ENCODE peak calls at places on chromosomes 5 and 9, in six cellular contexts. One of them, this sample, is unnamed.

GRCh38 chr5:55176176-55176818 is 3.3 kb upstream of the CDC20B start:
- DNase-seq in fibroblast of lung: peak
- DNase-seq in MG63: peak
- DNase-seq in C1 segment of cervical spinal cord: no peak
- DNase-seq in body of pancreas: peak
- DNase-seq in OCI-LY7: peak
- DNase-seq in this sample: no peak

GRCh38 chr5:124706729-124707361 is 39.6 kb downstream of the ZNF608 start:
- DNase-seq in fibroblast of lung: peak
- DNase-seq in MG63: no peak
- DNase-seq in C1 segment of cervical spinal cord: no peak
- DNase-seq in body of pancreas: peak
- DNase-seq in OCI-LY7: peak
- DNase-seq in this sample: no peak

GRCh38 chr5:36073595-36074216 is 7.0 kb upstream of the UGT3A2 start:
- DNase-seq in fibroblast of lung: peak
- DNase-seq in MG63: no peak
- DNase-seq in C1 segment of cervical spinal cord: no peak
- DNase-seq in body of pancreas: no peak
- DNase-seq in OCI-LY7: peak
- DNase-seq in this sample: no peak

GRCh38 chr5:173917788-173918786 is 29.9 kb downstream of the CPEB4 start:
- DNase-seq in fibroblast of lung: peak
- DNase-seq in MG63: peak
- DNase-seq in C1 segment of cervical spinal cord: peak
- DNase-seq in body of pancreas: peak
- DNase-seq in OCI-LY7: peak
- DNase-seq in this sample: peak

GRCh38 chr5:58108507-58108906 is 351.4 kb downstream of the PLK2 start:
- DNase-seq in fibroblast of lung: no peak
- DNase-seq in MG63: no peak
- DNase-seq in C1 segment of cervical spinal cord: no peak
- DNase-seq in body of pancreas: no peak
- DNase-seq in OCI-LY7: no peak
- DNase-seq in this sample: no peak

GRCh38 chr5:174245506-174245905 is 200.0 kb downstream of the NSG2 start:
- DNase-seq in fibroblast of lung: no peak
- DNase-seq in MG63: no peak
- DNase-seq in C1 segment of cervical spinal cord: no peak
- DNase-seq in body of pancreas: no peak
- DNase-seq in OCI-LY7: no peak
- DNase-seq in this sample: no peak

GRCh38 chr5:33558489-33558888 is 117.7 kb downstream of the TARS1 start:
- DNase-seq in fibroblast of lung: peak
- DNase-seq in MG63: no peak
- DNase-seq in C1 segment of cervical spinal cord: no peak
- DNase-seq in body of pancreas: no peak
- DNase-seq in OCI-LY7: no peak
- DNase-seq in this sample: no peak

GRCh38 chr5:79020861-79021561 is 35.9 kb upstream of the ARSB start:
- DNase-seq in fibroblast of lung: peak
- DNase-seq in MG63: peak
- DNase-seq in C1 segment of cervical spinal cord: no peak
- DNase-seq in body of pancreas: peak
- DNase-seq in OCI-LY7: peak
- DNase-seq in this sample: peak

GRCh38 chr9:103821115-103821514 is 273.0 kb upstream of the SMC2 start:
- DNase-seq in fibroblast of lung: no peak
- DNase-seq in MG63: no peak
- DNase-seq in C1 segment of cervical spinal cord: no peak
- DNase-seq in body of pancreas: no peak
- DNase-seq in OCI-LY7: no peak
- DNase-seq in this sample: no peak

GRCh38 chr9:34581318-34581717 is 8.2 kb downstream of the CNTFR start:
- DNase-seq in fibroblast of lung: no peak
- DNase-seq in MG63: no peak
- DNase-seq in C1 segment of cervical spinal cord: no peak
- DNase-seq in body of pancreas: no peak
- DNase-seq in OCI-LY7: no peak
- DNase-seq in this sample: no peak

GRCh38 chr9:118575341-118576070 is 793.7 kb downstream of the BRINP1 start:
- DNase-seq in fibroblast of lung: no peak
- DNase-seq in MG63: no peak
- DNase-seq in C1 segment of cervical spinal cord: no peak
- DNase-seq in body of pancreas: no peak
- DNase-seq in OCI-LY7: no peak
- DNase-seq in this sample: no peak

GRCh38 chr5:77367733-77368132 is 124.4 kb downstream of the WDR41 start:
- DNase-seq in fibroblast of lung: peak
- DNase-seq in MG63: peak
- DNase-seq in C1 segment of cervical spinal cord: no peak
- DNase-seq in body of pancreas: no peak
- DNase-seq in OCI-LY7: no peak
- DNase-seq in this sample: no peak

GRCh38 chr5:93596676-93597441 is 13.8 kb downstream of the NR2F1 start:
- DNase-seq in fibroblast of lung: no peak
- DNase-seq in MG63: no peak
- DNase-seq in C1 segment of cervical spinal cord: no peak
- DNase-seq in body of pancreas: no peak
- DNase-seq in OCI-LY7: peak
- DNase-seq in this sample: peak

GRCh38 chr5:149015561-149015960 is 47.3 kb downstream of the SH3TC2 start:
- DNase-seq in fibroblast of lung: no peak
- DNase-seq in MG63: peak
- DNase-seq in C1 segment of cervical spinal cord: no peak
- DNase-seq in body of pancreas: no peak
- DNase-seq in OCI-LY7: no peak
- DNase-seq in this sample: no peak

GRCh38 chr5:42228279-42228678 is 195.0 kb upstream of the GHR start:
- DNase-seq in fibroblast of lung: peak
- DNase-seq in MG63: no peak
- DNase-seq in C1 segment of cervical spinal cord: no peak
- DNase-seq in body of pancreas: no peak
- DNase-seq in OCI-LY7: no peak
- DNase-seq in this sample: no peak

GRCh38 chr9:18658764-18659705 is 185.1 kb downstream of the ADAMTSL1 start:
- DNase-seq in fibroblast of lung: peak
- DNase-seq in MG63: peak
- DNase-seq in C1 segment of cervical spinal cord: no peak
- DNase-seq in body of pancreas: no peak
- DNase-seq in OCI-LY7: no peak
- DNase-seq in this sample: no peak

GRCh38 chr5:112186401-112186990 is 232.6 kb downstream of the EPB41L4A start:
- DNase-seq in fibroblast of lung: peak
- DNase-seq in MG63: no peak
- DNase-seq in C1 segment of cervical spinal cord: no peak
- DNase-seq in body of pancreas: no peak
- DNase-seq in OCI-LY7: peak
- DNase-seq in this sample: no peak

GRCh38 chr5:112878760-112879159 is 17.7 kb downstream of the SRP19 start:
- DNase-seq in fibroblast of lung: no peak
- DNase-seq in MG63: no peak
- DNase-seq in C1 segment of cervical spinal cord: no peak
- DNase-seq in body of pancreas: no peak
- DNase-seq in OCI-LY7: no peak
- DNase-seq in this sample: no peak

GRCh38 chr5:45385321-45386058 is 310.7 kb downstream of the HCN1 start:
- DNase-seq in fibroblast of lung: peak
- DNase-seq in MG63: peak
- DNase-seq in C1 segment of cervical spinal cord: no peak
- DNase-seq in body of pancreas: no peak
- DNase-seq in OCI-LY7: no peak
- DNase-seq in this sample: no peak

GRCh38 chr9:101242651-101243050 is 142.2 kb downstream of the BAAT start:
- DNase-seq in fibroblast of lung: no peak
- DNase-seq in MG63: no peak
- DNase-seq in C1 segment of cervical spinal cord: no peak
- DNase-seq in body of pancreas: no peak
- DNase-seq in OCI-LY7: no peak
- DNase-seq in this sample: no peak

GRCh38 chr5:54091416-54092130 is 218.8 kb downstream of the ARL15 start:
- DNase-seq in fibroblast of lung: no peak
- DNase-seq in MG63: peak
- DNase-seq in C1 segment of cervical spinal cord: no peak
- DNase-seq in body of pancreas: no peak
- DNase-seq in OCI-LY7: no peak
- DNase-seq in this sample: peak

GRCh38 chr5:137735531-137736284 is at the start of gene KLHL3:
- DNase-seq in fibroblast of lung: peak
- DNase-seq in MG63: no peak
- DNase-seq in C1 segment of cervical spinal cord: no peak
- DNase-seq in body of pancreas: peak
- DNase-seq in OCI-LY7: peak
- DNase-seq in this sample: peak

GRCh38 chr5:39547548-39548154 is 122.9 kb upstream of the DAB2 start:
- DNase-seq in fibroblast of lung: peak
- DNase-seq in MG63: no peak
- DNase-seq in C1 segment of cervical spinal cord: no peak
- DNase-seq in body of pancreas: peak
- DNase-seq in OCI-LY7: peak
- DNase-seq in this sample: no peak

GRCh38 chr5:129174447-129174846 is 79.9 kb downstream of the ISOC1 start:
- DNase-seq in fibroblast of lung: no peak
- DNase-seq in MG63: no peak
- DNase-seq in C1 segment of cervical spinal cord: no peak
- DNase-seq in body of pancreas: no peak
- DNase-seq in OCI-LY7: no peak
- DNase-seq in this sample: no peak

GRCh38 chr9:124011460-124012301 is at the start of gene LHX2:
- DNase-seq in fibroblast of lung: peak
- DNase-seq in MG63: peak
- DNase-seq in C1 segment of cervical spinal cord: no peak
- DNase-seq in body of pancreas: no peak
- DNase-seq in OCI-LY7: no peak
- DNase-seq in this sample: peak

GRCh38 chr5:92402045-92402444 is 1018.9 kb upstream of the ARRDC3 start:
- DNase-seq in fibroblast of lung: peak
- DNase-seq in MG63: no peak
- DNase-seq in C1 segment of cervical spinal cord: no peak
- DNase-seq in body of pancreas: no peak
- DNase-seq in OCI-LY7: no peak
- DNase-seq in this sample: no peak

GRCh38 chr5:116574682-116575634 is at the start of gene SEMA6A:
- DNase-seq in fibroblast of lung: peak
- DNase-seq in MG63: peak
- DNase-seq in C1 segment of cervical spinal cord: peak
- DNase-seq in body of pancreas: peak
- DNase-seq in OCI-LY7: no peak
- DNase-seq in this sample: peak

GRCh38 chr9:72041775-72042194 is 18.6 kb downstream of the C9orf57 start:
- DNase-seq in fibroblast of lung: peak
- DNase-seq in MG63: peak
- DNase-seq in C1 segment of cervical spinal cord: no peak
- DNase-seq in body of pancreas: peak
- DNase-seq in OCI-LY7: no peak
- DNase-seq in this sample: no peak

This sample was measured in dorsolateral prefrontal cortex.